ENCODE peak calls at places on chromosomes 6 and 20, in five cellular contexts. S, F, T, E and K are unnamed samples.
A peak's percentile ranks its signal among the peaks of the same experiment; 100 is the strongest.

GRCh38 chr6:129114992-129115391 is 232.1 kb downstream of the LAMA2 start:
- DNase-seq in S (peak; percentile 39), F (no peak), T (no peak), E (no peak), K (no peak)

GRCh38 chr6:8627085-8627861 is 191.9 kb upstream of the SLC35B3 start:
- DNase-seq in S (peak; percentile 64), F (no peak), T (no peak), E (no peak), K (no peak)

GRCh38 chr6:49453221-49453620 is 9.8 kb downstream of the MMUT start:
- DNase-seq in S (no peak), F (no peak), T (no peak), E (no peak), K (no peak)

GRCh38 chr6:51855310-51856082 is 231.9 kb downstream of the PKHD1 start:
- DNase-seq in S (peak; percentile 32), F (peak; percentile 1), T (no peak), E (peak; percentile 1), K (peak; percentile 55)

GRCh38 chr20:10034717-10035571 is at the start of gene ANKEF1:
- DNase-seq in S (peak; percentile 36), F (no peak), T (peak; percentile 89), E (peak; percentile 85), K (peak; percentile 75)

GRCh38 chr6:26017567-26017966 is 55.0 kb downstream of the TRIM38 start:
- DNase-seq in S (peak; percentile 88), F (peak; percentile 78), T (peak; percentile 93), E (no peak), K (no peak)

GRCh38 chr6:167856999-167857660 is 30.4 kb downstream of the AFDN start:
- DNase-seq in S (peak; percentile 96), F (no peak), T (no peak), E (no peak), K (peak; percentile 50)

GRCh38 chr6:2931970-2932748 is 29.1 kb upstream of the SERPINB9 start:
- DNase-seq in S (peak; percentile 60), F (peak; percentile 4), T (peak; percentile 89), E (peak; percentile 55), K (peak; percentile 6)

GRCh38 chr6:150336299-150336698 is 32.5 kb upstream of the IYD start:
- DNase-seq in S (peak; percentile 10), F (no peak), T (no peak), E (no peak), K (peak; percentile 24)

GRCh38 chr20:58743929-58744534 is 51.4 kb downstream of the NPEPL1 start:
- DNase-seq in S (no peak), F (no peak), T (no peak), E (no peak), K (no peak)

GRCh38 chr6:30703821-30704220 is 13.0 kb upstream of the NRM start:
- DNase-seq in S (no peak), F (no peak), T (peak; percentile 46), E (no peak), K (no peak)

GRCh38 chr20:62142252-62143117 is 709 bp downstream of the PSMA7 start:
- DNase-seq in S (no peak), F (no peak), T (no peak), E (peak; percentile 34), K (no peak)

GRCh38 chr20:46712056-46712636 is 2.7 kb downstream of the SLC2A10 start:
- DNase-seq in S (no peak), F (no peak), T (no peak), E (no peak), K (no peak)

GRCh38 chr20:50792708-50793574 is 1.9 kb upstream of the BCAS4 start:
- DNase-seq in S (no peak), F (no peak), T (peak; percentile 51), E (no peak), K (no peak)

GRCh38 chr6:154395878-154396277 is 39.3 kb upstream of the IPCEF1 start:
- DNase-seq in S (no peak), F (no peak), T (no peak), E (no peak), K (no peak)